ENCODE peak calls at places on chromosome 11, in five cellular contexts. G is adrenal gland, Y is cardiac muscle cell, H is tibial artery, K is heart right ventricle. B is an unnamed sample.

GRCh38 chr11:20880094-20880493 is 210.7 kb downstream of the NELL1 start:
- DNase-seq in G (no peak), Y (no peak), H (no peak), K (no peak), B (no peak)

GRCh38 chr11:124872741-124873140 is 7.5 kb downstream of the ROBO3 start:
- DNase-seq in G (no peak), Y (no peak), H (no peak), K (no peak), B (no peak)

GRCh38 chr11:125626381-125626950 is 1.5 kb downstream of the CHEK1 start:
- DNase-seq in G (no peak), Y (no peak), H (no peak), K (no peak), B (peak; percentile 59)

GRCh38 chr11:117099681-117100080 is 1.5 kb upstream of the SIK3 start:
- DNase-seq in G (no peak), Y (no peak), H (no peak), K (no peak), B (peak; percentile 55)

GRCh38 chr11:102293873-102294601 is 23.2 kb upstream of the BIRC3 start:
- DNase-seq in G (peak; percentile 12), Y (peak; percentile 70), H (no peak), K (no peak), B (peak; percentile 80)

GRCh38 chr11:95764267-95764898 is 25.2 kb downstream of the FAM76B start:
- DNase-seq in G (no peak), Y (peak; percentile 77), H (no peak), K (no peak), B (peak; percentile 52)

GRCh38 chr11:16743478-16743877 is 5.0 kb downstream of the C11orf58 start:
- DNase-seq in G (no peak), Y (no peak), H (no peak), K (no peak), B (no peak)

GRCh38 chr11:14774738-14775137 is 117.3 kb downstream of the CYP2R1 start:
- DNase-seq in G (no peak), Y (no peak), H (no peak), K (no peak), B (no peak)

GRCh38 chr11:70743941-70744351 is 345.6 kb downstream of the CTTN start:
- DNase-seq in G (no peak), Y (no peak), H (no peak), K (no peak), B (no peak)

GRCh38 chr11:122796128-122796717 is 42.1 kb upstream of the CRTAM start:
- DNase-seq in G (peak; percentile 58), Y (peak; percentile 56), H (no peak), K (peak; percentile 44), B (peak; percentile 27)

GRCh38 chr11:94574193-94574961 is 7.2 kb downstream of the PIWIL4 start:
- DNase-seq in G (no peak), Y (peak; percentile 87), H (no peak), K (no peak), B (no peak)

GRCh38 chr11:132278801-132279574 is 908.6 kb downstream of the NTM start:
- DNase-seq in G (no peak), Y (peak; percentile 38), H (no peak), K (no peak), B (peak; percentile 5)

GRCh38 chr11:82794490-82794889 is 60.8 kb upstream of the FAM181B start:
- DNase-seq in G (no peak), Y (no peak), H (no peak), K (no peak), B (no peak)

GRCh38 chr11:13721760-13722159 is 53.3 kb downstream of the FAR1 start:
- DNase-seq in G (no peak), Y (peak; percentile 42), H (no peak), K (no peak), B (no peak)

GRCh38 chr11:44645832-44646231 is 80.4 kb downstream of the CD82 start:
- DNase-seq in G (no peak), Y (no peak), H (no peak), K (no peak), B (no peak)

GRCh38 chr11:122910775-122911174 is 28.2 kb downstream of the JHY start:
- DNase-seq in G (no peak), Y (peak; percentile 56), H (no peak), K (no peak), B (peak; percentile 7)

GRCh38 chr11:105000167-105000566 is 22.8 kb downstream of the CASP5 start:
- DNase-seq in G (no peak), Y (no peak), H (no peak), K (no peak), B (no peak)

GRCh38 chr11:31986201-31986889 is 104.5 kb upstream of the RCN1 start:
- DNase-seq in G (no peak), Y (no peak), H (no peak), K (no peak), B (no peak)

GRCh38 chr11:11555228-11555627 is 66.6 kb downstream of the GALNT18 start:
- DNase-seq in G (no peak), Y (no peak), H (peak; percentile 33), K (peak; percentile 54), B (no peak)

GRCh38 chr11:111105566-111105965 is 140.0 kb upstream of the POU2AF2 start:
- DNase-seq in G (no peak), Y (peak; percentile 5), H (no peak), K (no peak), B (no peak)

DNA sequence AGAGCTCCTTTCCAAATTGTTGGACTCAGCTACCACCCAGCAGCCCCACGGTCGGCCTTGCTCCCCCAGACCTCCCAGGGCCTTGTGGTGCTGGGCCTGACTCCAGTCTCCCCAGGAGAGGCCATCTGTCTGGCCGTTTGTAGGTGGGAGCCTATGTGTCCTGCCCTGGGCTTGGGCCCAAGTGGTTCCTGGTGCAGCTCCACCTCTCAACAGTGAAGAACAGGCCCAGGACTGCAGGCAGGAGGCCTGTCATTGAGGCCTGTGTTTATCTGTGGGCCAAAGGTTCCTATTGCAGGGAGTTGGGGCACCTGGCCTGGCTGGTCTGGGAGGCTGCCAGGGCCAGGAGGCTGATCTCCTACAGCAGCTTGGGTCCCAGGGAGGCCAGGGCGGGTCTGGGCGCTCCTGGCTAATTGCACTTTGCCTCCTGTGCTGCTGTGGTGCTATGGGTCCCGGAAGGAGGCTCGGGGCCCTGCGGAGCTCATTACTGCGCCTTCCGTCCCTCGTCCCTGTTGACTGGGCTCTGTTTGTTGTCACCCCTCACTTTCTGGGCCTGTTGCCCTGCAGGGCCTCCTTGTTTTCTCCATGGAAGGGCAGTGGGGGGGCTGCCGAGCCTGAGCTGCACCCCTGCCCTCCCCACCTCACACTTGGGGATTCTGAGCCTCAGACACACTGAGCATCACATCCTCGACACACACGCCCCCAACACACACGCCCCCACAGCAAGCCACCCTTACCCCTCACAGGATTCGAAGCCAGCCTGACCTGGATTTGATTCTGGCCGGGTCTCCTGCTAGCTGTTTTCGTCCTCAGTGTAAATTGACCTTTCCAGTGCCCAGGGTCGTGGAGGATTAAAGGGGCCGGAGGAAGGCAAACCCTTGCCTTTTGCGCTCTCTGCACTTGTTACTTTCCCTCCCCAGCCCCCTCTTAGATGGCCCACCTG is 6.8 kb upstream of the OMP start:
- DNase-seq in G (no peak), Y (no peak), H (no peak), K (no peak), B (peak; percentile 98)
- H3K4me3 ChIP-seq in G (no peak overlapping the region), Y (no peak overlapping the region), H (no peak overlapping the region), K (no peak overlapping the region), B (no peak overlapping the region)

GRCh38 chr11:6927030-6927617 is 898 bp downstream of the ZNF215 start:
- DNase-seq in G (no peak), Y (no peak), H (no peak), K (no peak), B (peak; percentile 10)

GRCh38 chr11:6926208-6927029 is at the start of gene ZNF215:
- DNase-seq in G (peak; percentile 81), Y (peak; percentile 92), H (peak; percentile 58), K (peak; percentile 71), B (peak; percentile 86)

GRCh38 chr11:6931146-6931713 is 5.0 kb downstream of the ZNF215 start:
- DNase-seq in G (no peak), Y (peak; percentile 60), H (no peak), K (no peak), B (no peak)

GRCh38 chr11:6925636-6926207 is 504 bp upstream of the ZNF215 start:
- DNase-seq in G (no peak), Y (peak; percentile 36), H (no peak), K (no peak), B (peak; percentile 8)

DNA sequence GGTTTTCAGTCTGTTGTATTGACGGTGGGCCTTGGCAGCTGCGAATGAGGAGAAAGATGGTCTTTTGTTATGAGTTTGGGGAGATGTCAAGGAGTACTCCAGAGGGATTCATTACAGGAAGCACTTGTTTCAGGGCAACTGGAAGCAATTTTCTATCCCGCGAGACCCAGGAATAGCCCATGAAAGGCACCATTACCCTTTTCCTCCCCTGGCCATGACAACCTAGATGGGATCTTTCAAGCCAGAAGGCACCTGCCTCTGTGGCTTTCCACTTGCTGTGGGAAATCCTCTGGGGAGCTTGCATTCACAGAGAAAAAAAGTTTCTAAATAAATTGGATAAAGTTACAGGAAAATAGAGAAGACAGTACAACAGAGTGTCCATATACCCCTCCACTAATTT is 2.7 kb downstream of the ZNF215 start:
- DNase-seq in G (no peak), Y (no peak), H (no peak), K (no peak), B (no peak)
- H3K4me3 ChIP-seq in G (no peak overlapping the region), Y (no peak overlapping the region), H (no peak overlapping the region), K (no peak overlapping the region), B (no peak overlapping the region)

GRCh38 chr11:2881974-2882362 is 3.6 kb downstream of the CDKN1C start:
- DNase-seq in G (no peak), Y (no peak), H (no peak), K (no peak), B (no peak)

GRCh38 chr11:2881076-2881973 is 4.2 kb downstream of the CDKN1C start:
- DNase-seq in G (no peak), Y (no peak), H (no peak), K (no peak), B (no peak)

GRCh38 chr11:2884424-2884815 is 1.2 kb downstream of the CDKN1C start:
- DNase-seq in G (peak; percentile 57), Y (peak; percentile 65), H (peak; percentile 64), K (peak; percentile 73), B (no peak)

GRCh38 chr11:2883717-2884423 is 1.7 kb downstream of the CDKN1C start:
- DNase-seq in G (no peak), Y (peak; percentile 60), H (no peak), K (peak; percentile 65), B (no peak)

GRCh38 chr11:2882681-2883110 is 2.9 kb downstream of the CDKN1C start:
- DNase-seq in G (no peak), Y (no peak), H (no peak), K (no peak), B (no peak)
- H3K4me3 ChIP-seq in G (no peak overlapping the region), Y (no peak overlapping the region), H (no peak overlapping the region), K (peak overlapping the region; percentile 73), B (no peak overlapping the region)

GRCh38 chr11:113673566-113674396 is 32.3 kb downstream of the TMPRSS5 start:
- DNase-seq in G (no peak), Y (no peak), H (no peak), K (no peak), B (no peak)
- H3K4me3 ChIP-seq in G (no peak overlapping the region), Y (no peak overlapping the region), H (no peak overlapping the region), K (no peak overlapping the region), B (no peak overlapping the region)

GRCh38 chr11:7449196-7449840 is 36.0 kb upstream of the OLFML1 start:
- DNase-seq in G (no peak), Y (no peak), H (no peak), K (no peak), B (peak; percentile 54)
- H3K4me3 ChIP-seq in G (no peak overlapping the region), Y (no peak overlapping the region), H (no peak overlapping the region), K (no peak overlapping the region), B (no peak overlapping the region)

GRCh38 chr11:114382509-114382908 is 17.8 kb downstream of the C11orf71 start:
- DNase-seq in G (no peak), Y (no peak), H (no peak), K (no peak), B (no peak)
- H3K4me3 ChIP-seq in G (no peak overlapping the region), Y (no peak overlapping the region), H (no peak overlapping the region), K (no peak overlapping the region), B (no peak overlapping the region)